ENCODE peak calls at places on chromosomes 4 and X, in ten cellular contexts. V is fibroblast of pulmonary artery; H is CD4-positive, alpha-beta memory T cell; B is mesenchymal stem cell; F is GDM1; G is CD8-positive, alpha-beta T cell; D is GM12878; L is endothelial cell; Y is H7; Z is immature natural killer cell. I is an unnamed sample.
A peak's percentile ranks its signal among the peaks of the same experiment; 100 is the strongest.

GRCh38 chr4:5972571-5972970 is 45.7 kb downstream of the C4orf50 start:
- DNase-seq in F (no peak), L (no peak), G (no peak), V (no peak), Z (no peak), D (no peak), H (no peak), Y (no peak), B (no peak), I (no peak)

GRCh38 chr4:94567811-94568210 is 116.1 kb downstream of the PDLIM5 start:
- DNase-seq in V (no peak), G (no peak), F (no peak), Y (no peak), L (no peak), H (no peak), B (no peak), Z (no peak), D (no peak), I (no peak)

GRCh38 chrX:147476008-147476407 is 435.7 kb upstream of the FMR1 start:
- DNase-seq in Z (no peak), B (no peak), L (peak; percentile 37), H (no peak), G (no peak), V (peak; percentile 0), D (no peak), Y (peak; percentile 4), F (peak; percentile 13), I (no peak)

GRCh38 chr4:150743564-150744342 is 161.8 kb downstream of the MAB21L2 start:
- DNase-seq in H (no peak), D (peak; percentile 4), V (no peak), Y (no peak), Z (no peak), B (no peak), G (no peak), L (no peak), F (no peak), I (no peak)

GRCh38 chr4:4254666-4255065 is 6.6 kb upstream of the TMEM128 start:
- DNase-seq in F (no peak), Y (no peak), G (no peak), V (no peak), B (no peak), L (no peak), Z (no peak), D (no peak), H (no peak), I (no peak)

GRCh38 chr4:77734928-77735327 is 84.2 kb downstream of the CNOT6L start:
- DNase-seq in L (no peak), V (peak; percentile 50), Z (peak; percentile 69), H (peak; percentile 34), F (peak; percentile 81), G (no peak), B (peak; percentile 91), D (peak; percentile 52), Y (peak; percentile 22), I (peak; percentile 30)

GRCh38 chrX:146396409-146396808 is 413.2 kb upstream of the CXorf51B start:
- DNase-seq in Y (no peak), D (no peak), H (no peak), Z (no peak), F (no peak), L (no peak), B (no peak), G (no peak), V (no peak), I (no peak)

GRCh38 chr4:158805628-158806471 is 37.0 kb downstream of the FNIP2 start:
- DNase-seq in Y (no peak), H (no peak), Z (no peak), D (no peak), G (no peak), B (peak; percentile 79), F (no peak), V (no peak), L (no peak), I (no peak)

GRCh38 chr4:56681158-56681848 is at the start of gene HOPX:
- DNase-seq in Z (no peak), B (no peak), H (peak; percentile 21), L (no peak), G (peak; percentile 62), V (peak; percentile 35), D (peak; percentile 13), Y (no peak), F (no peak), I (peak; percentile 10)

GRCh38 chrX:119686087-119686639 is 6.8 kb downstream of the SEPTIN6 start:
- DNase-seq in B (peak; percentile 11), Z (peak; percentile 58), L (no peak), G (no peak), H (no peak), Y (no peak), F (no peak), V (no peak), D (peak; percentile 76), I (no peak)

GRCh38 chr4:47642985-47643745 is 158.1 kb downstream of the ATP10D start:
- DNase-seq in Z (no peak), D (no peak), B (peak; percentile 23), L (no peak), V (peak; percentile 42), F (no peak), G (no peak), Y (no peak), H (no peak), I (no peak)

GRCh38 chrX:119407681-119408080 is 8.5 kb downstream of the SLC25A43 start:
- DNase-seq in D (no peak), H (no peak), B (no peak), F (no peak), Z (no peak), G (no peak), Y (no peak), L (no peak), V (no peak), I (no peak)

GRCh38 chr4:27270435-27270834 is 409.8 kb downstream of the STIM2 start:
- DNase-seq in G (no peak), L (no peak), D (no peak), Z (no peak), H (no peak), Y (no peak), F (no peak), V (no peak), B (no peak), I (no peak)

GRCh38 chrX:7117587-7117986 is 29.9 kb upstream of the STS start:
- DNase-seq in V (no peak), Y (peak; percentile 66), L (no peak), D (no peak), B (no peak), Z (no peak), F (no peak), H (no peak), G (no peak), I (no peak)

I was measured in GM12864.